ENCODE peak calls at places on chromosomes 11 and 22, in five cellular contexts. S is Calu3; J is activated CD8-positive, alpha-beta memory T cell treated with anti-CD3 and anti-CD28 coated beads, Interleukin-2, amount 50 U/mL, for 4 hours; M is NCI-H1694 treated with DMSO at 0.1 percent for 48 hours; F is NCI-H1105. A is an unnamed sample.

GRCh38 chr11:111183706-111184105 is 61.8 kb upstream of the POU2AF2 start:
- DNase-seq in S (no peak), J (no peak), M (no peak), F (no peak), A (no peak)

GRCh38 chr11:92149996-92150395 is 74.6 kb upstream of the FAT3 start:
- DNase-seq in S (no peak), J (no peak), M (no peak), F (no peak), A (peak)

GRCh38 chr22:22351366-22351765 is 106.8 kb downstream of the VPREB1 start:
- DNase-seq in S (no peak), J (no peak), M (no peak), F (no peak), A (no peak)

GRCh38 chr22:30405731-30406130 is 8.9 kb downstream of the SEC14L2 start:
- DNase-seq in S (no peak), J (no peak), M (no peak), F (no peak), A (no peak)

GRCh38 chr11:10701982-10702381 is 8.4 kb upstream of the IRAG1 start:
- DNase-seq in S (no peak), J (no peak), M (no peak), F (no peak), A (no peak)

GRCh38 chr22:22848364-22848866 is 39.2 kb upstream of the IGLL5 start:
- DNase-seq in S (peak), J (peak), M (no peak), F (peak), A (peak)

GRCh38 chr22:48702573-48703264 is 1125.0 kb downstream of the BRD1 start:
- DNase-seq in S (peak), J (no peak), M (no peak), F (no peak), A (no peak)

GRCh38 chr11:115215694-115216615 is 288.3 kb downstream of the CADM1 start:
- DNase-seq in S (no peak), J (no peak), M (no peak), F (no peak), A (peak)

GRCh38 chr11:95459268-95460040 is 228.5 kb upstream of the SESN3 start:
- DNase-seq in S (no peak), J (no peak), M (no peak), F (peak), A (no peak)

A was measured in A549.